ENCODE peak calls at places on chromosomes 5 and 9, in nine cellular contexts. W is H1; X is memory B cell; R is activated CD8-positive, alpha-beta memory T cell treated with anti-CD3 and anti-CD28 coated beads for 48 hours; B is transverse colon; K is GM10248; T is endodermal cell; P is naive B cell; M is stimulated activated CD4-positive, alpha-beta T cell treated with anti-CD3 and anti-CD28 coated beads, Interleukin-12 subunit alpha, Interleukin-12 subunit beta, amount 100 ng/mL, for 48 hours. H is an unnamed sample.

GRCh38 chr5:133052317-133053175 is 733 bp downstream of the HSPA4 start:
- DNase-seq in M (peak), K (peak), R (peak), T (peak), W (peak), B (peak), P (peak), X (peak), H (no peak)

GRCh38 chr5:77024490-77024889 is 5.7 kb upstream of the AGGF1 start:
- DNase-seq in W (no peak), P (no peak), R (no peak), K (no peak), X (no peak), M (no peak), T (no peak), B (no peak), H (no peak)

GRCh38 chr5:68279960-68280359 is 64.4 kb downstream of the PIK3R1 start:
- DNase-seq in W (no peak), K (no peak), B (no peak), M (peak), R (no peak), P (no peak), T (no peak), X (no peak), H (no peak)

GRCh38 chr5:99088309-99088708 is 159.5 kb upstream of the CHD1 start:
- DNase-seq in R (no peak), X (no peak), B (no peak), W (no peak), T (no peak), P (no peak), K (no peak), M (no peak), H (no peak)

GRCh38 chr5:14723648-14724231 is 59.2 kb downstream of the OTULIN start:
- DNase-seq in P (no peak), K (no peak), W (no peak), X (no peak), T (no peak), R (no peak), M (no peak), B (no peak), H (no peak)

GRCh38 chr5:170113517-170113891 is 7.8 kb downstream of the FOXI1 start:
- DNase-seq in T (no peak), M (no peak), X (no peak), R (no peak), P (no peak), K (no peak), B (no peak), W (no peak), H (no peak)

GRCh38 chr5:93477791-93478190 is 103.2 kb downstream of the NR2F1-AS1 start:
- DNase-seq in M (no peak), W (no peak), P (no peak), R (no peak), T (no peak), B (no peak), X (no peak), K (no peak), H (no peak)

GRCh38 chr9:91210318-91210717 is 151.4 kb downstream of the AUH start:
- DNase-seq in T (no peak), X (no peak), P (no peak), W (no peak), R (no peak), B (no peak), M (no peak), K (no peak), H (no peak)

GRCh38 chr5:73061593-73061992 is 58.8 kb upstream of the TMEM171 start:
- DNase-seq in X (no peak), M (no peak), P (no peak), B (no peak), R (no peak), T (no peak), K (no peak), W (no peak), H (no peak)

GRCh38 chr9:33223696-33224095 is 16.3 kb upstream of the SPINK4 start:
- DNase-seq in R (no peak), X (no peak), T (no peak), K (no peak), M (no peak), B (no peak), P (no peak), W (no peak), H (no peak)

GRCh38 chr5:79136618-79137017 is 25.0 kb downstream of the BHMT start:
- DNase-seq in X (no peak), R (no peak), W (no peak), T (no peak), M (no peak), K (no peak), B (no peak), P (no peak), H (no peak)

GRCh38 chr5:83516361-83516760 is 44.8 kb downstream of the VCAN start:
- DNase-seq in B (no peak), K (no peak), P (no peak), W (no peak), X (no peak), R (no peak), T (no peak), M (no peak), H (no peak)

GRCh38 chr5:57650360-57651069 is 167.9 kb upstream of the ACTBL2 start:
- DNase-seq in M (no peak), K (peak), P (peak), B (peak), T (peak), X (peak), W (peak), R (no peak), H (peak)

GRCh38 chr9:37283730-37284235 is 138.7 kb upstream of the GRHPR start:
- DNase-seq in B (no peak), P (peak), T (no peak), X (no peak), M (no peak), W (no peak), R (no peak), K (peak), H (no peak)

GRCh38 chr9:88390371-88390990 is 2.2 kb downstream of the SPIN1 start:
- DNase-seq in M (no peak), W (no peak), X (no peak), B (no peak), P (no peak), K (no peak), T (no peak), R (no peak), H (no peak)

GRCh38 chr5:136724161-136724560 is 358.8 kb upstream of the TRPC7 start:
- DNase-seq in T (no peak), B (no peak), M (no peak), W (no peak), P (no peak), X (no peak), K (no peak), R (no peak), H (no peak)

GRCh38 chr5:116456036-116456435 is 118.6 kb downstream of the SEMA6A start:
- DNase-seq in P (no peak), W (no peak), K (no peak), R (no peak), B (no peak), T (no peak), M (no peak), X (no peak), H (no peak)

GRCh38 chr5:73300520-73301207 is 127.7 kb downstream of the TMEM174 start:
- DNase-seq in R (no peak), T (peak), P (no peak), X (no peak), W (peak), B (no peak), M (no peak), K (no peak), H (no peak)

GRCh38 chr9:72579880-72580570 is 58.6 kb downstream of the TMC1 start:
- DNase-seq in K (no peak), R (no peak), P (no peak), W (no peak), T (no peak), M (no peak), B (no peak), X (no peak), H (no peak)

GRCh38 chr9:26264709-26265601 is 586.7 kb upstream of the TUSC1 start:
- DNase-seq in T (no peak), X (no peak), B (no peak), K (no peak), M (no peak), P (no peak), R (no peak), W (no peak), H (no peak)

GRCh38 chr9:83957029-83957513 is 22.9 kb downstream of the HNRNPK start:
- DNase-seq in B (peak), M (no peak), R (no peak), P (no peak), T (no peak), X (no peak), W (no peak), K (no peak), H (no peak)

GRCh38 chr5:133121611-133122150 is 69.9 kb downstream of the HSPA4 start:
- DNase-seq in X (no peak), T (no peak), W (no peak), M (no peak), K (no peak), P (no peak), R (no peak), B (no peak), H (no peak)

GRCh38 chr5:42982107-42982622 is 58.0 kb downstream of the ANXA2R start:
- DNase-seq in M (no peak), W (no peak), T (peak), B (no peak), X (no peak), R (no peak), K (no peak), P (no peak), H (no peak)

GRCh38 chr9:37542895-37543294 is 33.3 kb downstream of the FBXO10 start:
- DNase-seq in T (no peak), B (no peak), X (no peak), K (no peak), R (no peak), P (no peak), M (no peak), W (no peak), H (no peak)

GRCh38 chr5:82605441-82605973 is 327.4 kb upstream of the RPS23 start:
- DNase-seq in K (no peak), R (no peak), B (no peak), W (no peak), P (no peak), T (no peak), X (no peak), M (no peak), H (no peak)

GRCh38 chr9:90299963-90300362 is 342.7 kb downstream of the DIRAS2 start:
- DNase-seq in K (no peak), P (no peak), R (no peak), W (no peak), M (no peak), T (peak), B (no peak), X (no peak), H (no peak)

GRCh38 chr5:150119421-150120061 is 33.2 kb upstream of the CSF1R start:
- DNase-seq in W (no peak), X (no peak), K (no peak), B (peak), P (no peak), M (no peak), R (no peak), T (peak), H (no peak)

GRCh38 chr9:16386579-16387077 is 483.8 kb downstream of the BNC2 start:
- DNase-seq in T (no peak), K (no peak), P (no peak), X (no peak), R (no peak), W (no peak), M (no peak), B (no peak), H (no peak)

GRCh38 chr5:92899611-92900010 is 681.4 kb downstream of the NR2F1-AS1 start:
- DNase-seq in R (no peak), P (no peak), T (no peak), K (no peak), W (no peak), X (no peak), M (no peak), B (no peak), H (no peak)

GRCh38 chr5:105952875-105953274 is 1717.9 kb downstream of the EFNA5 start:
- DNase-seq in K (no peak), X (no peak), T (no peak), W (no peak), B (no peak), R (no peak), P (no peak), M (no peak), H (no peak)

GRCh38 chr5:149047462-149047861 is 15.4 kb downstream of the SH3TC2 start:
- DNase-seq in M (no peak), K (no peak), R (no peak), W (no peak), X (no peak), P (no peak), T (no peak), B (no peak), H (no peak)

GRCh38 chr9:76537150-76537646 is 78.2 kb downstream of the GCNT1 start:
- DNase-seq in R (no peak), T (no peak), X (no peak), B (peak), M (no peak), W (no peak), P (no peak), K (no peak), H (no peak)

H was measured in iPS DF 19.7.